ENCODE peak calls at places on chromosomes 16 and 17, in eight cellular contexts. R is NAMALWA; T is stimulated activated CD8-positive, alpha-beta memory T cell treated with anti-CD3 and anti-CD28 coated beads, Interleukin-15, amount 100 ng/mL, for 48 hours; X is NCI-H2081; C is GM12892; G is stimulated activated naive B cell treated with anti-CD40 and anti-IgM and Interleukin-4, amounts not matched to agents 10 μg/mL and 1 μg/mL and 100 μg/mL, for 72 hours; I is left kidney; O is midbrain. Y is an unnamed sample.

GRCh38 chr16:68499011-68499410 is 40.1 kb upstream of the ZFP90 start:
- DNase-seq in G (no peak), T (no peak), C (no peak), O (no peak), R (no peak), I (peak; percentile 49), X (peak; percentile 55), Y (no peak)

GRCh38 chr17:28902819-28903545 is at the start of gene DHRS13:
- DNase-seq in O (peak; percentile 82), R (peak; percentile 98), G (peak; percentile 92), C (peak; percentile 94), I (peak; percentile 98), T (peak; percentile 91), X (peak; percentile 89), Y (peak; percentile 95)

GRCh38 chr16:58187092-58187491 is 10.8 kb downstream of the CSNK2A2 start:
- DNase-seq in I (peak; percentile 13), X (no peak), T (no peak), G (no peak), R (no peak), C (no peak), O (no peak), Y (no peak)

GRCh38 chr17:78342438-78343098 is 17.3 kb downstream of the SOCS3 start:
- DNase-seq in R (no peak), T (no peak), C (no peak), X (no peak), I (peak; percentile 59), O (no peak), G (no peak), Y (no peak)

GRCh38 chr16:17196526-17196925 is 274.2 kb downstream of the XYLT1 start:
- DNase-seq in X (no peak), T (no peak), G (no peak), I (no peak), C (no peak), O (no peak), R (no peak), Y (no peak)

GRCh38 chr17:29573558-29573870 is 5.0 kb downstream of the TP53I13 start:
- DNase-seq in X (no peak), O (no peak), C (no peak), T (no peak), I (no peak), R (no peak), G (no peak), Y (no peak)

GRCh38 chr16:10983175-10983558 is 38.8 kb downstream of the CLEC16A start:
- DNase-seq in C (no peak), R (peak; percentile 22), X (no peak), T (no peak), I (no peak), O (no peak), G (no peak), Y (no peak)

GRCh38 chr16:81582655-81583441 is 138.2 kb downstream of the CMIP start:
- DNase-seq in X (no peak), T (no peak), O (peak; percentile 77), R (no peak), C (no peak), G (no peak), I (no peak), Y (no peak)

GRCh38 chr16:608019-608418 is 18.2 kb downstream of the RAB40C start:
- DNase-seq in G (peak; percentile 35), T (peak; percentile 50), X (no peak), C (no peak), O (no peak), R (no peak), I (no peak), Y (no peak)

GRCh38 chr16:56428087-56428486 is 2.7 kb upstream of the AMFR start:
- DNase-seq in R (no peak), X (no peak), T (no peak), G (no peak), I (no peak), C (no peak), O (no peak), Y (no peak)

GRCh38 chr17:77645441-77646430 is 312.8 kb upstream of the TNRC6C start:
- DNase-seq in T (peak; percentile 63), R (no peak), O (no peak), C (no peak), X (no peak), G (no peak), I (peak; percentile 91), Y (no peak)

GRCh38 chr17:16354585-16354984 is 1.3 kb upstream of the CENPV start:
- DNase-seq in T (no peak), R (no peak), O (no peak), C (no peak), G (no peak), X (no peak), I (no peak), Y (no peak)

GRCh38 chr16:56580391-56581048 is 8.8 kb upstream of the MT3 start:
- DNase-seq in R (no peak), O (no peak), G (no peak), I (no peak), X (no peak), T (no peak), C (no peak), Y (no peak)

GRCh38 chr17:18076941-18077340 is 10.8 kb upstream of the DRG2 start:
- DNase-seq in C (no peak), T (no peak), R (no peak), G (no peak), X (no peak), O (no peak), I (no peak), Y (no peak)

GRCh38 chr17:42484304-42484703 is 25.6 kb downstream of the ATP6V0A1 start:
- DNase-seq in R (peak; percentile 90), O (no peak), T (peak; percentile 58), C (no peak), I (no peak), G (peak; percentile 18), X (no peak), Y (no peak)

GRCh38 chr17:79033741-79034501 is 10.0 kb downstream of the C1QTNF1 start:
- DNase-seq in O (peak; percentile 80), G (no peak), I (no peak), R (no peak), X (peak; percentile 60), C (no peak), T (no peak), Y (no peak)

GRCh38 chr17:4908301-4908700 is 5.4 kb upstream of the CHRNE start:
- DNase-seq in R (no peak), O (no peak), X (peak; percentile 29), C (no peak), I (peak; percentile 32), T (no peak), G (no peak), Y (no peak)

GRCh38 chr16:57533618-57534336 is 2.6 kb downstream of the CCDC102A start:
- DNase-seq in G (no peak), R (no peak), T (no peak), O (no peak), C (no peak), I (no peak), X (no peak), Y (no peak)

GRCh38 chr17:76072149-76072858 is at the start of gene SRP68:
- DNase-seq in I (peak; percentile 98), O (peak; percentile 95), C (peak; percentile 87), G (peak; percentile 86), T (peak; percentile 81), R (peak; percentile 77), X (peak; percentile 94), Y (peak; percentile 93)

GRCh38 chr17:40951011-40951622 is 13.7 kb upstream of the KRT23 start:
- DNase-seq in R (no peak), X (no peak), C (no peak), T (no peak), I (no peak), G (no peak), O (no peak), Y (no peak)

GRCh38 chr17:50396261-50397110 is 837 bp downstream of the LRRC59 start:
- DNase-seq in R (peak; percentile 38), O (no peak), I (peak; percentile 51), C (no peak), T (no peak), X (no peak), G (no peak), Y (no peak)

GRCh38 chr16:17360810-17361209 is 110.0 kb downstream of the XYLT1 start:
- DNase-seq in I (no peak), C (no peak), T (no peak), G (peak; percentile 46), R (no peak), O (no peak), X (no peak), Y (no peak)

GRCh38 chr17:33436321-33436720 is 143.2 kb upstream of the ASIC2 start:
- DNase-seq in O (no peak), R (no peak), X (no peak), I (no peak), C (no peak), T (no peak), G (no peak), Y (no peak)

GRCh38 chr17:57211543-57211942 is 44.8 kb upstream of the MSI2 start:
- DNase-seq in C (no peak), G (no peak), R (no peak), I (no peak), O (no peak), T (no peak), X (no peak), Y (no peak)

GRCh38 chr17:67038861-67039365 is 5.4 kb upstream of the CACNG1 start:
- DNase-seq in C (no peak), R (no peak), O (no peak), T (no peak), I (no peak), X (no peak), G (no peak), Y (no peak)

GRCh38 chr16:49836218-49836617 is 19.7 kb downstream of the ZNF423 start:
- DNase-seq in I (no peak), C (no peak), R (no peak), G (no peak), X (no peak), T (no peak), O (no peak), Y (no peak)

GRCh38 chr16:89315791-89316581 is 98.5 kb downstream of the ZNF778 start:
- DNase-seq in O (no peak), X (no peak), T (peak; percentile 64), R (peak; percentile 52), C (peak; percentile 59), G (peak; percentile 15), I (no peak), Y (peak; percentile 80)

GRCh38 chr17:81599719-81600486 is 37.0 kb downstream of the NPLOC4 start:
- DNase-seq in R (no peak), X (no peak), C (no peak), I (peak; percentile 61), T (no peak), O (no peak), G (no peak), Y (no peak)

GRCh38 chr17:55674107-55674506 is 48.6 kb downstream of the TMEM100 start:
- DNase-seq in R (no peak), X (no peak), T (no peak), G (no peak), C (no peak), O (no peak), I (peak; percentile 19), Y (no peak)

GRCh38 chr17:28841901-28842281 is 699 bp downstream of the FAM222B start:
- DNase-seq in C (no peak), T (no peak), G (no peak), O (no peak), I (no peak), X (no peak), R (peak; percentile 40), Y (no peak)

GRCh38 chr16:31868164-31868563 is 5.4 kb upstream of the ZNF267 start:
- DNase-seq in I (no peak), R (no peak), X (no peak), C (no peak), T (no peak), G (no peak), O (no peak), Y (no peak)

GRCh38 chr17:44795421-44795820 is 34.7 kb downstream of the GJC1 start:
- DNase-seq in T (no peak), G (no peak), X (no peak), O (no peak), I (no peak), C (no peak), R (no peak), Y (no peak)

GRCh38 chr17:42530952-42531454 is 5.0 kb upstream of the NAGLU start:
- DNase-seq in C (no peak), O (no peak), I (peak; percentile 24), X (no peak), T (no peak), R (no peak), G (no peak), Y (no peak)

GRCh38 chr16:77214411-77215138 is 15.4 kb downstream of the SYCE1L start:
- DNase-seq in I (no peak), O (no peak), G (no peak), R (peak; percentile 27), T (no peak), C (no peak), X (no peak), Y (no peak)

Y was measured in GM19239.